ENCODE peak calls at places on chromosomes 4 and X, in ten cellular contexts. R is ACHN; B is HTR-8/SVneo; K is SK-N-DZ; H is activated CD8-positive, alpha-beta T cell treated with anti-CD3 and anti-CD28 coated beads, Interleukin-2, amount 10 ng/mL, durations not matched to agents 7 days and 5 days; O is activated CD4-positive, CD25-positive, alpha-beta regulatory T cell treated with anti-CD3 and anti-CD28 coated beads, Interleukin-2, amount 50 U/mL, for 72 hours; U is HT1080; N is left ventricle myocardium inferior; P is naive thymus-derived CD8-positive, alpha-beta T cell; A is anterior cingulate cortex. J is an unnamed sample.

GRCh38 chr4:153232768-153233167 is 28.5 kb downstream of the TRIM2 start:
- DNase-seq in K (peak; percentile 15), O (no peak), U (peak; percentile 40), B (no peak), P (no peak), A (no peak), N (peak; percentile 52), R (peak; percentile 34), H (no peak), J (no peak)

GRCh38 chr4:183142566-183143545 is 43.8 kb downstream of the WWC2 start:
- DNase-seq in H (no peak), N (peak; percentile 72), A (peak; percentile 0), O (no peak), R (peak; percentile 10), P (no peak), U (no peak), K (no peak), B (peak; percentile 67), J (no peak)

GRCh38 chr4:36917413-36917812 is 327.1 kb upstream of the NWD2 start:
- DNase-seq in B (no peak), R (no peak), K (no peak), P (no peak), U (no peak), N (no peak), A (no peak), O (no peak), H (no peak), J (no peak)

GRCh38 chr4:24126776-24127175 is 236.9 kb upstream of the PPARGC1A start:
- DNase-seq in H (no peak), R (no peak), U (no peak), P (no peak), B (no peak), O (no peak), A (no peak), K (no peak), N (no peak), J (no peak)

GRCh38 chr4:94995684-94996394 is 238.1 kb downstream of the BMPR1B start:
- DNase-seq in H (no peak), K (no peak), R (peak; percentile 6), N (no peak), P (no peak), U (no peak), A (peak; percentile 4), O (no peak), B (no peak), J (no peak)

GRCh38 chr4:151853034-151853433 is 92.2 kb upstream of the GATB start:
- DNase-seq in N (no peak), K (no peak), P (no peak), U (no peak), H (no peak), B (no peak), R (no peak), O (no peak), A (no peak), J (no peak)

GRCh38 chrX:10017866-10018265 is 50.7 kb downstream of the CLDN34 start:
- DNase-seq in O (no peak), B (peak; percentile 64), R (peak; percentile 75), N (no peak), H (no peak), U (peak; percentile 85), A (no peak), P (no peak), K (no peak), J (peak; percentile 44)

GRCh38 chr4:23733911-23734458 is 155.9 kb downstream of the PPARGC1A start:
- DNase-seq in H (no peak), P (no peak), U (no peak), O (no peak), B (no peak), K (no peak), R (peak; percentile 15), A (no peak), N (no peak), J (no peak)

GRCh38 chr4:19857405-19857804 is 394.3 kb upstream of the SLIT2 start:
- DNase-seq in B (no peak), U (peak; percentile 6), R (peak; percentile 4), K (no peak), O (no peak), A (no peak), H (no peak), P (no peak), N (no peak), J (no peak)

GRCh38 chr4:159103406-159104131 is 690 bp downstream of the RAPGEF2 start:
- DNase-seq in H (peak; percentile 44), B (peak; percentile 25), N (peak; percentile 70), A (peak; percentile 55), R (peak; percentile 40), O (peak; percentile 57), P (peak; percentile 44), K (peak; percentile 21), U (peak; percentile 20), J (no peak)

GRCh38 chr4:2393353-2394270 is 24.8 kb downstream of the ZFYVE28 start:
- DNase-seq in U (no peak), K (no peak), N (no peak), A (no peak), B (no peak), H (peak; percentile 34), R (no peak), O (no peak), P (no peak), J (no peak)

GRCh38 chrX:69029696-69030245 is 135.5 kb downstream of the PJA1 start:
- DNase-seq in K (no peak), O (no peak), B (no peak), R (no peak), N (no peak), A (no peak), P (no peak), U (no peak), H (no peak), J (no peak)

GRCh38 chrX:40047485-40047884 is 50.3 kb downstream of the BCOR start:
- DNase-seq in K (no peak), B (no peak), H (no peak), P (no peak), O (no peak), A (no peak), N (no peak), U (no peak), R (no peak), J (no peak)

GRCh38 chrX:67780694-67781109 is 236.9 kb downstream of the AR start:
- DNase-seq in U (peak; percentile 94), K (no peak), N (peak; percentile 67), R (peak; percentile 22), B (peak; percentile 3), P (no peak), O (no peak), H (no peak), A (peak; percentile 11), J (peak; percentile 88)

GRCh38 chr4:126364290-126364978 is 1049.7 kb downstream of the FAT4 start:
- DNase-seq in K (no peak), H (no peak), N (no peak), B (no peak), O (no peak), P (no peak), R (no peak), U (no peak), A (no peak), J (no peak)

GRCh38 chrX:118807151-118808017 is 16.2 kb upstream of the ZCCHC12 start:
- DNase-seq in N (peak; percentile 14), H (peak; percentile 41), O (no peak), U (peak; percentile 15), A (no peak), R (peak; percentile 21), P (peak; percentile 14), B (peak; percentile 18), K (peak; percentile 50), J (peak; percentile 12)

GRCh38 chrX:5681159-5681558 is 547.5 kb downstream of the NLGN4X start:
- DNase-seq in N (no peak), R (peak; percentile 24), A (no peak), P (no peak), B (no peak), O (no peak), H (no peak), K (peak; percentile 6), U (peak; percentile 20), J (peak; percentile 8)

GRCh38 chrX:104370089-104370488 is 115.4 kb upstream of the ESX1 start:
- DNase-seq in K (no peak), U (peak; percentile 61), O (no peak), H (no peak), R (peak; percentile 8), B (no peak), P (no peak), A (no peak), N (no peak), J (no peak)

GRCh38 chr4:169070071-169070894 is 60.2 kb upstream of the CBR4 start:
- DNase-seq in U (peak; percentile 81), A (no peak), B (peak; percentile 89), N (peak; percentile 29), H (no peak), K (peak; percentile 38), R (no peak), P (no peak), O (no peak), J (peak; percentile 93)

GRCh38 chr4:6561173-6561516 is 13.8 kb upstream of the MAN2B2 start:
- DNase-seq in K (no peak), U (no peak), H (no peak), P (no peak), N (no peak), A (no peak), B (no peak), R (no peak), O (no peak), J (no peak)

GRCh38 chrX:41512394-41512793 is 65.3 kb downstream of the NYX start:
- DNase-seq in U (no peak), P (no peak), R (no peak), H (peak; percentile 49), A (no peak), B (no peak), O (no peak), K (no peak), N (no peak), J (no peak)

GRCh38 chr4:115664285-115664684 is 550.9 kb upstream of the NDST4 start:
- DNase-seq in P (no peak), O (no peak), R (no peak), K (peak; percentile 82), A (no peak), N (no peak), U (no peak), B (no peak), H (no peak), J (no peak)

GRCh38 chr4:166499820-166500219 is 626.8 kb downstream of the TLL1 start:
- DNase-seq in P (no peak), O (no peak), U (peak; percentile 17), B (no peak), R (no peak), N (no peak), H (no peak), K (no peak), A (no peak), J (no peak)

GRCh38 chr4:76305033-76305687 is 1.4 kb upstream of the STBD1 start:
- DNase-seq in R (no peak), O (no peak), K (no peak), B (no peak), H (peak; percentile 54), U (no peak), N (no peak), A (no peak), P (no peak), J (no peak)

GRCh38 chrX:154458954-154459829 is 1.1 kb downstream of the PLXNA3 start:
- DNase-seq in U (no peak), B (no peak), H (peak; percentile 31), A (peak; percentile 11), R (no peak), O (no peak), P (no peak), N (peak; percentile 28), K (no peak), J (no peak)